ENCODE peak calls at places on chromosomes 2 and 18, in four cellular contexts. P, B, X and J are unnamed samples.
A peak's percentile ranks its signal among the peaks of the same experiment; 100 is the strongest.

GRCh38 chr18:43481069-43481468 is 203.8 kb upstream of the SYT4 start:
- DNase-seq in B (no peak), X (no peak), P (no peak), J (no peak)

GRCh38 chr2:63842149-63843061 is 709 bp downstream of the UGP2 start:
- DNase-seq in B (peak; percentile 21), P (peak; percentile 73), X (no peak), J (peak; percentile 30)

GRCh38 chr2:58553937-58554336 is 312.8 kb upstream of the FANCL start:
- DNase-seq in P (peak; percentile 10), B (no peak), X (no peak), J (peak; percentile 23)

GRCh38 chr2:70941701-70942100 is 6.0 kb downstream of the ATP6V1B1 start:
- DNase-seq in B (no peak), P (no peak), X (no peak), J (no peak)

GRCh38 chr2:156784034-156784433 is 347.9 kb downstream of the GPD2 start:
- DNase-seq in P (no peak), B (no peak), X (no peak), J (peak; percentile 17)

GRCh38 chr2:46258937-46259781 is 38.0 kb upstream of the EPAS1 start:
- DNase-seq in B (peak; percentile 81), P (no peak), X (no peak), J (no peak)

GRCh38 chr2:19346983-19347618 is 11.3 kb downstream of the OSR1 start:
- DNase-seq in P (no peak), B (no peak), X (no peak), J (no peak)

GRCh38 chr2:128494640-128495321 is 176.1 kb upstream of the HS6ST1 start:
- DNase-seq in X (no peak), B (no peak), P (no peak), J (no peak)

GRCh38 chr2:232523682-232524597 is 2.0 kb upstream of the CHRND start:
- DNase-seq in X (no peak), B (peak; percentile 60), P (peak; percentile 65), J (peak; percentile 75)

GRCh38 chr2:42886921-42887320 is 94.5 kb upstream of the HAAO start:
- DNase-seq in X (no peak), P (no peak), B (no peak), J (no peak)

GRCh38 chr2:164739966-164740365 is 101.7 kb downstream of the COBLL1 start:
- DNase-seq in X (no peak), P (no peak), B (no peak), J (no peak)

GRCh38 chr2:42742740-42743666 is 20.9 kb downstream of the OXER1 start:
- DNase-seq in P (no peak), B (no peak), X (no peak), J (peak; percentile 4)

GRCh38 chr18:50038448-50038847 is 156.5 kb downstream of the MYO5B start:
- DNase-seq in P (no peak), B (no peak), X (no peak), J (no peak)

GRCh38 chr2:160635488-160635887 is 141.9 kb upstream of the RBMS1 start:
- DNase-seq in X (no peak), B (no peak), P (no peak), J (no peak)

GRCh38 chr2:79200762-79201161 is 41.2 kb upstream of the REG3A start:
- DNase-seq in B (no peak), X (no peak), P (no peak), J (no peak)

GRCh38 chr2:101151141-101151858 is at the start of gene TBC1D8:
- DNase-seq in X (no peak), B (peak; percentile 97), P (peak; percentile 84), J (peak; percentile 94)

GRCh38 chr2:73112913-73113633 is at the start of gene RAB11FIP5:
- DNase-seq in X (no peak), B (peak; percentile 94), P (peak; percentile 57), J (peak; percentile 86)

GRCh38 chr2:67436221-67436620 is 39.1 kb downstream of the ETAA1 start:
- DNase-seq in P (no peak), X (no peak), B (no peak), J (peak; percentile 25)

GRCh38 chr2:119433636-119434327 is 2.1 kb downstream of the TMEM37 start:
- DNase-seq in P (peak; percentile 85), X (no peak), B (no peak), J (no peak)

GRCh38 chr2:58261215-58261614 is 20.1 kb upstream of the FANCL start:
- DNase-seq in X (no peak), B (no peak), P (peak; percentile 51), J (no peak)

GRCh38 chr18:55585586-55586521 is 2.1 kb downstream of the TCF4 start:
- DNase-seq in P (no peak), X (no peak), B (no peak), J (no peak)

GRCh38 chr2:133886735-133887675 is 318.7 kb upstream of the NCKAP5 start:
- DNase-seq in X (peak; percentile 21), P (peak; percentile 70), B (peak; percentile 69), J (peak; percentile 75)

GRCh38 chr2:120291464-120292311 is 39.0 kb downstream of the RALB start:
- DNase-seq in B (peak; percentile 51), P (no peak), X (no peak), J (no peak)

GRCh38 chr2:175631247-175631628 is 370.8 kb downstream of the LNPK start:
- DNase-seq in P (peak; percentile 17), X (no peak), B (no peak), J (no peak)

GRCh38 chr2:5539281-5540211 is 152.6 kb upstream of the SOX11 start:
- DNase-seq in B (no peak), P (no peak), X (no peak), J (no peak)

GRCh38 chr18:79912409-79912991 is 39.0 kb downstream of the SLC66A2 start:
- DNase-seq in B (no peak), P (no peak), X (no peak), J (no peak)

GRCh38 chr2:58967736-58968135 is 726.6 kb upstream of the FANCL start:
- DNase-seq in X (no peak), P (no peak), B (no peak), J (no peak)

GRCh38 chr2:108594132-108594981 is 60.1 kb downstream of the LIMS1 start:
- DNase-seq in X (no peak), P (peak; percentile 57), B (no peak), J (no peak)

GRCh38 chr18:51383116-51383515 is 185.6 kb upstream of the MEX3C start:
- DNase-seq in P (no peak), B (no peak), X (no peak), J (no peak)

GRCh38 chr2:47534179-47534919 is 131.4 kb downstream of the MSH2 start:
- DNase-seq in B (peak; percentile 75), X (no peak), P (no peak), J (peak; percentile 25)

GRCh38 chr2:80454628-80455027 is 150.1 kb upstream of the LRRTM1 start:
- DNase-seq in B (no peak), X (no peak), P (no peak), J (no peak)

GRCh38 chr2:239305222-239305575 is 95.6 kb downstream of the HDAC4 start:
- DNase-seq in X (no peak), B (no peak), P (no peak), J (no peak)

GRCh38 chr18:8224576-8224975 is 384.7 kb upstream of the RAB12 start:
- DNase-seq in X (no peak), B (no peak), P (no peak), J (no peak)

GRCh38 chr2:164873096-164873670 is 31.6 kb upstream of the COBLL1 start:
- DNase-seq in X (no peak), B (no peak), P (no peak), J (no peak)

GRCh38 chr2:48059975-48060374 is 153.7 kb upstream of the FBXO11 start:
- DNase-seq in P (no peak), B (no peak), X (no peak), J (no peak)

GRCh38 chr18:37565138-37565984 is at the start of gene CELF4:
- DNase-seq in P (no peak), B (no peak), X (no peak), J (peak; percentile 51)

GRCh38 chr2:206084870-206085741 is 868 bp downstream of the INO80D start:
- DNase-seq in X (no peak), B (peak; percentile 55), P (no peak), J (peak; percentile 23)
- TF ChIP-seq FOXK2 in X (no peak), B (no peak), P (no peak), J (no peak)

GRCh38 chr2:214808481-214808931 is 977 bp downstream of the BARD1 start:
- DNase-seq in P (no peak), B (no peak), X (no peak), J (no peak)
- TF ChIP-seq FOXK2 in P (no peak), B (no peak), X (no peak), J (no peak)

GRCh38 chr18:25815659-25816058 is 274.8 kb downstream of the SS18 start:
- DNase-seq in P (no peak), B (no peak), X (no peak), J (no peak)
- TF ChIP-seq FOXK2 in P (no peak), B (no peak), X (no peak), J (no peak)

GRCh38 chr18:75527848-75528247 is 100.3 kb upstream of the SMIM21 start:
- DNase-seq in X (no peak), P (no peak), B (no peak), J (no peak)

GRCh38 chr18:75525331-75525730 is 97.8 kb upstream of the SMIM21 start:
- DNase-seq in B (no peak), P (no peak), X (no peak), J (no peak)

GRCh38 chr18:75524852-75525251 is 97.3 kb upstream of the SMIM21 start:
- DNase-seq in P (no peak), X (no peak), B (no peak), J (no peak)

GRCh38 chr18:75524181-75524580 is 96.7 kb upstream of the SMIM21 start:
- DNase-seq in X (no peak), B (no peak), P (no peak), J (no peak)

DNA sequence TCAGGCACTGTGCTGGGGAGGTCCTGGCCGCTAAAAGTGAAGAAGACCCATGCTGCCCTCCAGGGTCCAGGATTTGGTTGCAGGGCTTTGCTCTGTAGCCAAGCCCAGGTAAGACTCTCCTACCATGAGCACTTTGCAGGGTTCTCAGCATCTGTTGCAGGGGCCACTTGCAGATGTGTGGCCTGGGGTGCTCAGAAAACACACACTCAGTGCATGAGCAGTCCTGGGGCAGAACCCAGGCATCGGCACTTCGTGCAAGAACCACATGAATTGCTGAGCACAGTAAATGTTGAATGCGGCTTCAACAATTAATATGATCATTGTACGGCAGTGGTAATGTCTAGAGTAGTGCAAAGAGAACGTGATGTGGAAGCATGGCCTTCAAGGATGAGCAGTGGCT is 98.5 kb upstream of the SMIM21 start:
- DNase-seq in P (no peak), B (no peak), X (no peak), J (no peak)
- TF ChIP-seq FOXK2 in P (no peak), B (no peak), X (no peak), J (no peak)

GRCh38 chr18:48894799-48895346 is 55.9 kb downstream of the SMAD7 start:
- DNase-seq in X (no peak), P (no peak), B (no peak), J (no peak)
- TF ChIP-seq FOXK2 in X (no peak), P (no peak), B (no peak), J (no peak)

GRCh38 chr2:208040199-208041171 is 15.2 kb upstream of the PLEKHM3 start:
- DNase-seq in B (peak; percentile 55), P (peak; percentile 65), X (no peak), J (peak; percentile 65)

GRCh38 chr2:208042450-208042849 is 17.1 kb upstream of the PLEKHM3 start:
- DNase-seq in P (no peak), X (no peak), B (no peak), J (no peak)

GRCh38 chr2:208042041-208042440 is 16.7 kb upstream of the PLEKHM3 start:
- DNase-seq in B (no peak), X (no peak), P (peak; percentile 31), J (no peak)

GRCh38 chr2:208037564-208038487 is 12.5 kb upstream of the PLEKHM3 start:
- DNase-seq in B (no peak), P (no peak), X (no peak), J (no peak)

GRCh38 chr2:208039661-208040060 is 14.3 kb upstream of the PLEKHM3 start:
- DNase-seq in X (no peak), P (no peak), B (no peak), J (no peak)
- TF ChIP-seq FOXK2 in X (no peak), P (no peak), B (no peak), J (no peak)